ENCODE peak calls at places on chromosome 3, in eight cellular contexts. M is K562, R is HepG2, E is A549, U is HCT116, Y is GM12878, J is H1, Q is SK-N-SH. O is an unnamed sample.

GRCh38 chr3:197730200-197730599 is 6.5 kb downstream of the RUBCN start:
- DNase-seq in M (peak), R (no peak), E (peak), U (no peak), Y (no peak), J (no peak), Q (no peak), O (peak)

GRCh38 chr3:124149774-124150173 is 157.8 kb upstream of the ROPN1 start:
- DNase-seq in M (no peak), R (no peak), E (no peak), U (no peak), Y (no peak), J (no peak), Q (no peak), O (no peak)

GRCh38 chr3:150238995-150239612 is 169.0 kb upstream of the TSC22D2 start:
- DNase-seq in M (peak), R (peak), E (peak), U (peak), Y (no peak), J (peak), Q (no peak), O (no peak)

GRCh38 chr3:17742837-17743659 is 617 bp upstream of the TBC1D5 start:
- DNase-seq in M (peak), R (no peak), E (no peak), U (no peak), Y (no peak), J (no peak), Q (peak), O (peak)

GRCh38 chr3:98777801-98778220 is 14.7 kb downstream of the ST3GAL6 start:
- DNase-seq in M (no peak), R (no peak), E (no peak), U (no peak), Y (no peak), J (no peak), Q (no peak), O (peak)

GRCh38 chr3:186895406-186895805 is 34.9 kb upstream of the ST6GAL1 start:
- DNase-seq in M (no peak), R (no peak), E (no peak), U (no peak), Y (no peak), J (no peak), Q (no peak), O (no peak)

GRCh38 chr3:138118863-138119766 is 3.7 kb upstream of the DZIP1L start:
- DNase-seq in M (peak), R (peak), E (peak), U (peak), Y (peak), J (no peak), Q (peak), O (peak)

GRCh38 chr3:119342176-119342575 is 48.0 kb downstream of the ARHGAP31 start:
- DNase-seq in M (no peak), R (no peak), E (no peak), U (no peak), Y (no peak), J (no peak), Q (no peak), O (no peak)

GRCh38 chr3:99958177-99958912 is 140.7 kb downstream of the CMSS1 start:
- DNase-seq in M (no peak), R (no peak), E (no peak), U (no peak), Y (no peak), J (no peak), Q (no peak), O (no peak)

DNA sequence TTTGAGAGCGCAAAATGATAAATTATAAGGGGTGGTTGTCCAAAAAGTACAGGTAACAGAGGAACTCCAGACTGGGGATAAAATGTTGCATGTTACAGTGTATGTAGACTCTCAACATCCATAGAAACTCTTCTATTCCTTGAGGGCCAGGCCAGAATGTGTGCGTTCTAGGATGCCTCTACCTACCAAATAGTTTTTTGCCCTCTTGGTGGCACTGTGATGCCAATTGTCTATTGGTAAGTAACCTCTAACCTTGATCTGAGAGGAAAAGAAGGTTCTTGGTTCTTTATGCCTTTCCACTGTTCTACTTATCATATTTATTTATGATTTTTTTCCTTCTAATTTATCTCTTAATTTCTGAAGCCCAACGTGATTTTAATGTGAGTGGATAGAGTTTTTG is 424.6 kb downstream of the GRM7 start:
- DNase-seq in M (no peak), R (no peak), E (no peak), U (peak), Y (no peak), J (no peak), Q (no peak), O (no peak)
- TF ChIP-seq RAD21 in M (no peak), R (no peak), E (no peak), U (peak), Y (peak), J (peak), Q (peak), O (no peak)

GRCh38 chr3:179671709-179672337 is 19.0 kb downstream of the USP13 start:
- DNase-seq in M (no peak), R (peak), E (no peak), U (no peak), Y (no peak), J (no peak), Q (no peak), O (peak)
- TF ChIP-seq RAD21 in M (no peak), R (no peak), E (no peak), U (no peak), Y (no peak), J (no peak), Q (no peak), O (no peak)

GRCh38 chr3:78867409-78868372 is 900.1 kb downstream of the ROBO1 start:
- DNase-seq in M (no peak), R (no peak), E (no peak), U (no peak), Y (no peak), J (no peak), Q (no peak), O (peak)
- TF ChIP-seq RAD21 in M (no peak), R (no peak), E (no peak), U (no peak), Y (no peak), J (no peak), Q (no peak), O (no peak)

GRCh38 chr3:14770591-14770990 is 48.2 kb upstream of the FGD5 start:
- DNase-seq in M (no peak), R (no peak), E (no peak), U (no peak), Y (no peak), J (no peak), Q (peak), O (no peak)

GRCh38 chr3:14772533-14773138 is 46.1 kb upstream of the FGD5 start:
- DNase-seq in M (no peak), R (no peak), E (no peak), U (no peak), Y (no peak), J (no peak), Q (no peak), O (no peak)

GRCh38 chr3:14773281-14773680 is 45.5 kb upstream of the FGD5 start:
- DNase-seq in M (no peak), R (no peak), E (no peak), U (no peak), Y (no peak), J (no peak), Q (no peak), O (no peak)

GRCh38 chr3:14773691-14774128 is 45.1 kb upstream of the FGD5 start:
- DNase-seq in M (no peak), R (no peak), E (no peak), U (no peak), Y (no peak), J (no peak), Q (no peak), O (no peak)

DNA sequence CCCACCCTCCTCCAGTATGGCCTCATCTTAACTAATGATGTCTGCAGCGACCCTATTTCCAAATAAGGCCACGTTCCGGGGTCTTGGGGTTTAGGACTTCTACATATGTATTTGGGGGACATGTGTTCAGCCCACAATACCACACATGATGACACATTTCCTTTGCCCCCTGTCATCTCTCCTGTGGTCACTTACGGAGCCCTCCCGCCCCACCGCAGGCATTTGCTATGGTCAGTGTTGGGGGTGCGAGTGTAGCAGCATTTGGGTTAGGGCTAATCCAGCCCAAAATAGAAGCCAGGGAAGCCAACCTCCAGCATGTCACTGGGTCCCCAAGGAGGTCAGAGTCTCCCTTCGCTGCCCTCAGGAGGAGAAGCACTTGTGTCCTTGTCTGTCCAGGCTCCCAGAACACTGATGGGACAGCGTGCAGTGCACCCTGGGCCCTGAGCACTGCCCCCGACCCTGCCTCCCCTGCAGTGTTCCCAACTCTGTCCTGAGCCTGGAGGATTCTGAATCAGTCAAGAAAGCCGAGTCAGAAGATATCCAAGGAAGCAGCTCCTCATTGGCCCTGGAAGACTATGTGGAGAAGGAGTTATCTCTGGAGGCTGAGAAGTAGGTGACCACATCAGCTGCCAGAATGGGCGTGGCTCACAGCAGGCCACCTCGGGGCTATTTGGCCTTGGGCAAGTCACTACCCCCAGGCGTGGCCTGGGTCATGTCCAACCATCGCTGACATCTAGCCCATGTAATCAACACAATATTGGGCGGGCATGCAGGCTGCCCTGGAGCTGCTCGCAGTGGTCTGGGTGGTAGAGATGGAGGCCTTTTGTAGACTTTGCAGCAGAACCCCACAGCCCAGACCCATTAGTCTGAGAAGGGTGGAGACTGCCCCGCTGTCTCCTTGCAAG is 46.9 kb upstream of the FGD5 start:
- DNase-seq in M (peak), R (no peak), E (no peak), U (no peak), Y (no peak), J (no peak), Q (peak), O (no peak)
- TF ChIP-seq RAD21 in M (no peak), R (no peak), E (no peak), U (no peak), Y (no peak), J (no peak), Q (no peak), O (no peak)

GRCh38 chr3:142888099-142888483 is 792 bp downstream of the PCOLCE2 start:
- DNase-seq in M (peak), R (no peak), E (peak), U (peak), Y (no peak), J (no peak), Q (peak), O (no peak)

GRCh38 chr3:142886938-142887337 is 1.9 kb downstream of the PCOLCE2 start:
- DNase-seq in M (peak), R (no peak), E (peak), U (no peak), Y (no peak), J (no peak), Q (no peak), O (peak)

GRCh38 chr3:142889263-142890014 is 556 bp upstream of the PCOLCE2 start:
- DNase-seq in M (no peak), R (no peak), E (no peak), U (no peak), Y (no peak), J (no peak), Q (no peak), O (no peak)

GRCh38 chr3:142890592-142890991 is 1.7 kb upstream of the PCOLCE2 start:
- DNase-seq in M (no peak), R (no peak), E (no peak), U (no peak), Y (no peak), J (no peak), Q (no peak), O (no peak)

GRCh38 chr3:142888484-142889262 is at the start of gene PCOLCE2:
- DNase-seq in M (peak), R (no peak), E (peak), U (peak), Y (no peak), J (no peak), Q (peak), O (no peak)
- TF ChIP-seq RAD21 in M (no peak), R (peak), E (no peak), U (no peak), Y (no peak), J (no peak), Q (no peak), O (no peak)

GRCh38 chr3:34015204-34016142 is 217.0 kb downstream of the PDCD6IP start:
- DNase-seq in M (peak), R (peak), E (peak), U (no peak), Y (no peak), J (no peak), Q (no peak), O (peak)

GRCh38 chr3:34017757-34018156 is 219.3 kb downstream of the PDCD6IP start:
- DNase-seq in M (no peak), R (no peak), E (no peak), U (no peak), Y (no peak), J (no peak), Q (no peak), O (no peak)

GRCh38 chr3:34013818-34014576 is 215.6 kb downstream of the PDCD6IP start:
- DNase-seq in M (no peak), R (peak), E (peak), U (no peak), Y (no peak), J (no peak), Q (no peak), O (no peak)

GRCh38 chr3:34019158-34019557 is 220.7 kb downstream of the PDCD6IP start:
- DNase-seq in M (no peak), R (no peak), E (no peak), U (no peak), Y (no peak), J (no peak), Q (no peak), O (no peak)

DNA sequence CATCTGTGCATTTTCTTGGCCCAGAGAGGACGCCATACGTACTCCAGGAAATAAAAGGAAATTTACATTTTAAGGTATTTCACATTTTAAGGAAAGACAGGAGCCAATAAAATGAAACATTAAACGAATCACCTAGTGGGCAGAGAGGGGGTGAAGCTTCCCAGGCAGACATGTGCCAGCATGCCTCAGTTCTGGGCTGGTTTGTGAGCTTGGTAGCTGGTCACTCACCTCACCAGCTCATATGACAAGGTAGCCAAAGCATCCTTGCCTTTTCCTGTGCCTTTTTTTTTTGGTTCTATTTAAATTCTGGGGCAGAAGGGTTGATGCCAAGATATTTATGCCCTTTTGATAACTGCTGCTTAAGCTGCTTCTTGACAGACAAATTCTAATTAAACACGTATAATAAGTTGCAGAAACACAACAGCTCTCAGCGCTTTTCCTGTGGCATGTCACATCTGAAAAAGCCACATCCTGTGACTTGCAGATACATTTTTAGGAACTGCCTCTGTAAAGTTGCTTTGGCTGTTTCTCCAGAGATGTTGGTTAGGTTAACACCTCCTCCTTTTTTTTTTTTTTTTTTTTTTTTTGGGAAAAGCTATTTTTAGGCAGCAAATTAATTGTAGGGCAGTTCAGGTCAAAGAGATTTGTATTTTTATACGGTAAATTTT is 218.6 kb downstream of the PDCD6IP start:
- DNase-seq in M (no peak), R (no peak), E (no peak), U (no peak), Y (peak), J (no peak), Q (no peak), O (no peak)
- TF ChIP-seq RAD21 in M (no peak), R (no peak), E (no peak), U (no peak), Y (no peak), J (no peak), Q (no peak), O (no peak)

GRCh38 chr3:63940389-63940757 is 28.2 kb upstream of the SCAANT1 start:
- DNase-seq in M (no peak), R (no peak), E (no peak), U (no peak), Y (no peak), J (no peak), Q (no peak), O (peak)
- TF ChIP-seq RAD21 in M (no peak), R (no peak), E (no peak), U (no peak), Y (no peak), J (no peak), Q (no peak), O (no peak)

GRCh38 chr3:52819936-52820335 is 10.5 kb downstream of the ITIH4 start:
- DNase-seq in M (no peak), R (no peak), E (no peak), U (no peak), Y (no peak), J (no peak), Q (no peak), O (no peak)

GRCh38 chr3:52817860-52818259 is 12.6 kb downstream of the ITIH4 start:
- DNase-seq in M (no peak), R (no peak), E (no peak), U (no peak), Y (no peak), J (no peak), Q (no peak), O (no peak)

GRCh38 chr3:52822363-52822762 is 8.1 kb downstream of the ITIH4 start:
- DNase-seq in M (no peak), R (no peak), E (no peak), U (no peak), Y (no peak), J (no peak), Q (no peak), O (no peak)

GRCh38 chr3:52824037-52824436 is 6.4 kb downstream of the ITIH4 start:
- DNase-seq in M (no peak), R (no peak), E (no peak), U (no peak), Y (no peak), J (no peak), Q (no peak), O (no peak)

GRCh38 chr3:52820741-52821140 is 9.7 kb downstream of the ITIH4 start:
- DNase-seq in M (peak), R (peak), E (peak), U (peak), Y (no peak), J (peak), Q (peak), O (peak)
- TF ChIP-seq RAD21 in M (peak), R (peak), E (peak), U (no peak), Y (peak), J (peak), Q (no peak), O (peak)

DNA sequence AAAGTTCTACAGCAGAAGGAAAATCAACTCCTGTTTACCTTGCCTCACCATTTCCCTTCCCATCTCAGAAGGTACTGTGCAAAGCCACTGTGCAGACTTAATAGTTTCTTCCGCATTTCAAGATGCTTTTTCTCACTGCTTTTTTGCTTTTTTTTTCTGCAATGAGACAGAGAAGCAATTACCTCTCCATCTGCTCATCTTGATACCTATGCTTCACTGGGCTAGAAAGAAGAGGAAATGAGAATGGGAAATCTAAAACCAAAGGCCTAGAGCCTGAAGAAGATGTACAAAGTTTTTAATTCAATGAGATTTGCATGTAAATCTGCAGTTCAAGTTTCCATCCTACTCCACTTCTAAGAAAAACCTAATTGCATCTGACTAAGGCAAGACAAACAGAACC is 238.1 kb upstream of the SETMAR start:
- DNase-seq in M (no peak), R (no peak), E (no peak), U (no peak), Y (peak), J (no peak), Q (no peak), O (no peak)
- TF ChIP-seq RAD21 in M (no peak), R (no peak), E (no peak), U (no peak), Y (no peak), J (no peak), Q (no peak), O (no peak)

GRCh38 chr3:46921871-46922271 is 44.4 kb downstream of the PTH1R start:
- DNase-seq in M (no peak), R (no peak), E (no peak), U (no peak), Y (no peak), J (no peak), Q (no peak), O (no peak)
- TF ChIP-seq RAD21 in M (no peak), R (no peak), E (no peak), U (no peak), Y (no peak), J (no peak), Q (no peak), O (no peak)

O was measured in IMR-90.